ENCODE peak calls at places on chromosome 5, in six cellular contexts. D is H1, C is H9, Q is neuronal stem cell, X is IMR-90, O is trophoblast cell. P is an unnamed sample.
A peak's percentile ranks its signal among the peaks of the same experiment; 100 is the strongest.

GRCh38 chr5:31768784-31769183 is 129.9 kb downstream of the PDZD2 start:
- DNase-seq in D (no peak), O (no peak), X (no peak), C (no peak), Q (no peak), P (no peak)

GRCh38 chr5:154603978-154604679 is 126.1 kb upstream of the HAND1 start:
- DNase-seq in O (peak; percentile 71), D (peak; percentile 57), Q (no peak), X (peak; percentile 16), C (peak; percentile 46), P (peak; percentile 58)

GRCh38 chr5:159826351-159827222 is 89.7 kb upstream of the ADRA1B start:
- DNase-seq in X (peak; percentile 81), D (no peak), O (no peak), Q (no peak), C (peak; percentile 40), P (peak; percentile 78)

GRCh38 chr5:170145462-170145861 is 39.8 kb downstream of the FOXI1 start:
- DNase-seq in D (peak; percentile 26), O (peak; percentile 19), C (no peak), X (no peak), Q (no peak), P (no peak)

GRCh38 chr5:58458851-58459275 is 1.0 kb downstream of the PLK2 start:
- DNase-seq in C (no peak), X (no peak), O (peak; percentile 26), D (no peak), Q (no peak), P (no peak)

GRCh38 chr5:92909545-92909962 is 671.5 kb downstream of the NR2F1-AS1 start:
- DNase-seq in X (peak; percentile 11), Q (peak; percentile 63), D (peak; percentile 65), O (no peak), C (peak; percentile 60), P (peak; percentile 33)

GRCh38 chr5:122384612-122385180 is 72.7 kb downstream of the SNCAIP start:
- DNase-seq in D (no peak), Q (no peak), O (no peak), C (no peak), X (no peak), P (no peak)

GRCh38 chr5:81202652-81203051 is 30.5 kb upstream of the CKMT2 start:
- DNase-seq in D (no peak), C (no peak), O (no peak), Q (no peak), X (peak; percentile 14), P (no peak)

GRCh38 chr5:44536650-44537260 is 147.5 kb upstream of the FGF10 start:
- DNase-seq in D (peak; percentile 65), Q (peak; percentile 12), C (peak; percentile 39), O (peak; percentile 58), X (peak; percentile 17), P (peak; percentile 33)

GRCh38 chr5:14532180-14532579 is 49.4 kb upstream of the OTULINL start:
- DNase-seq in Q (no peak), X (no peak), C (no peak), D (no peak), O (no peak), P (no peak)

GRCh38 chr5:148408092-148408491 is 24.3 kb downstream of the FBXO38 start:
- DNase-seq in O (no peak), D (no peak), C (no peak), X (peak; percentile 54), Q (no peak), P (no peak)

GRCh38 chr5:33046091-33046490 is 335.0 kb downstream of the NPR3 start:
- DNase-seq in X (no peak), D (no peak), C (no peak), Q (no peak), O (no peak), P (peak; percentile 69)

GRCh38 chr5:33048315-33048714 is 337.2 kb downstream of the NPR3 start:
- DNase-seq in D (no peak), X (no peak), C (no peak), Q (no peak), O (no peak), P (no peak)

GRCh38 chr5:33041586-33041985 is 330.5 kb downstream of the NPR3 start:
- DNase-seq in X (no peak), C (no peak), Q (no peak), D (no peak), O (no peak), P (no peak)

GRCh38 chr5:33049298-33049697 is 338.2 kb downstream of the NPR3 start:
- DNase-seq in D (no peak), C (no peak), Q (no peak), X (no peak), O (no peak), P (no peak)

GRCh38 chr5:33043598-33043997 is 332.5 kb downstream of the NPR3 start:
- DNase-seq in C (no peak), O (no peak), Q (no peak), D (no peak), X (no peak), P (no peak)
- H3K14ac ChIP-seq in C (no peak overlapping the region), O (no peak overlapping the region), Q (no peak overlapping the region), D (no peak overlapping the region), X (peak overlapping the region; percentile 25), P (no peak overlapping the region)

DNA sequence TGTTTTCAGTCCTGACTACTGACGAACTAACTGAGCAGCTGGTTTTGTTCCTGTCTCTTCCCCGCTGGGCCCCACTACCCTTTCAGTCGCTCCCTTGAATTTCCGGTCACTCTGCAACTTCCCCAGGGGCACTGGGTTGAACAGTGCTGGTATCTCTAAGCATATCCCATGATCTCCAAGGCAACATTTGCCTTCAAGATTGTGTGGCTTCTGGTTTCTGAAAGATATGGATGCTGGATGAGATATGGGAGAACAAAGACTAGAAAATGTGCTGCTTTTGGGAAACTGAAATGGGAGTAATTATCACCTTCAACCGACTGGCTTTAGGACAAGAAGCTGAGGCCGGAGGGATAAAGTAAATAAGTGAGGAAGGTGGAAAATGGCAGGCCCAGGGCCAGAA is 258.2 kb upstream of the PIK3R1 start:
- DNase-seq in Q (no peak), D (no peak), O (no peak), X (no peak), C (no peak), P (no peak)
- H2BK5ac ChIP-seq in Q (no peak overlapping the region), D (no peak overlapping the region), O (no peak overlapping the region), X (no peak overlapping the region), C (no peak overlapping the region), P (no peak overlapping the region)

GRCh38 chr5:6791031-6791577 is 77.9 kb downstream of the TENT4A start:
- DNase-seq in Q (no peak), D (no peak), O (no peak), C (no peak), X (no peak), P (no peak)

GRCh38 chr5:6788956-6789649 is 75.9 kb downstream of the TENT4A start:
- DNase-seq in Q (no peak), C (no peak), X (no peak), O (peak; percentile 47), D (peak; percentile 68), P (no peak)

GRCh38 chr5:6788439-6788838 is 75.2 kb downstream of the TENT4A start:
- DNase-seq in Q (no peak), X (no peak), C (no peak), D (peak; percentile 13), O (peak; percentile 61), P (no peak)

GRCh38 chr5:6792376-6792775 is 79.1 kb downstream of the TENT4A start:
- DNase-seq in X (no peak), O (no peak), C (no peak), D (no peak), Q (no peak), P (no peak)

GRCh38 chr5:6790346-6790865 is 77.2 kb downstream of the TENT4A start:
- DNase-seq in Q (no peak), C (no peak), D (peak; percentile 16), X (no peak), O (no peak), P (no peak)
- H3K14ac ChIP-seq in Q (no peak overlapping the region), C (no peak overlapping the region), D (no peak overlapping the region), X (no peak overlapping the region), O (no peak overlapping the region), P (no peak overlapping the region)

GRCh38 chr5:119896851-119897536 is 267.6 kb downstream of the FAM170A start:
- DNase-seq in X (no peak), C (no peak), Q (no peak), O (no peak), D (no peak), P (no peak)
- H2BK5ac ChIP-seq in X (no peak overlapping the region), C (no peak overlapping the region), Q (no peak overlapping the region), O (no peak overlapping the region), D (no peak overlapping the region), P (no peak overlapping the region)

DNA sequence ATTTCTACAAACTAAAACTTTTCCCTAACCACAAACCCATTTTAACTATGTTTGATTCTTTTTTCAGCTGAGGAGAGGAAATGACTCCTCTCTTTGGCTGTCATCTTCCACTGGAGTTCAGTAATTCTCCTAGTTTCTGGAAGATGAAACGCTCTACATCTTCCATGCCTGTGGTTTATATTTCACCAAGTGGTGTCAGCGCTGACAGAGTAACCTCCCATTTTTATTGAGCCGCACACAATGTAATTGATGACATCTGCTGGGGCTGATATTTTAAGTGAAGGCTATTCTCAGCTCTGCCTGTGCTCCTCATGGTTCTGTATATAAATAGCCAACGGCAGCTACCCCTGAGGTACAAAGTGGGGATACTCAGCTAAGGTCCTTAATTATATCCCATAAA is 234.6 kb downstream of the SPOCK1 start:
- DNase-seq in X (peak; percentile 57), C (no peak), Q (no peak), D (no peak), O (no peak), P (peak; percentile 30)
- H3K14ac ChIP-seq in X (no peak overlapping the region), C (no peak overlapping the region), Q (no peak overlapping the region), D (no peak overlapping the region), O (no peak overlapping the region), P (no peak overlapping the region)

GRCh38 chr5:68269820-68270219 is 54.3 kb downstream of the PIK3R1 start:
- DNase-seq in C (no peak), D (no peak), O (no peak), Q (no peak), X (no peak), P (no peak)
- H2BK5ac ChIP-seq in C (no peak overlapping the region), D (no peak overlapping the region), O (no peak overlapping the region), Q (no peak overlapping the region), X (no peak overlapping the region), P (no peak overlapping the region)

GRCh38 chr5:130743091-130743490 is 422.0 kb downstream of the HINT1 start:
- DNase-seq in Q (no peak), X (no peak), C (no peak), O (no peak), D (no peak), P (no peak)

GRCh38 chr5:130740047-130740569 is 424.9 kb downstream of the HINT1 start:
- DNase-seq in Q (no peak), C (no peak), X (no peak), O (no peak), D (no peak), P (no peak)
- H3K14ac ChIP-seq in Q (no peak overlapping the region), C (no peak overlapping the region), X (no peak overlapping the region), O (no peak overlapping the region), D (no peak overlapping the region), P (no peak overlapping the region)

GRCh38 chr5:111585291-111585690 is 73.0 kb upstream of the STARD4 start:
- DNase-seq in O (no peak), D (no peak), C (no peak), X (no peak), Q (no peak), P (peak; percentile 36)
- H2BK5ac ChIP-seq in O (no peak overlapping the region), D (no peak overlapping the region), C (no peak overlapping the region), X (no peak overlapping the region), Q (no peak overlapping the region), P (no peak overlapping the region)

GRCh38 chr5:126268697-126269315 is 154.4 kb upstream of the GRAMD2B start:
- DNase-seq in X (no peak), C (no peak), O (no peak), D (no peak), Q (no peak), P (no peak)
- H3K14ac ChIP-seq in X (no peak overlapping the region), C (no peak overlapping the region), O (no peak overlapping the region), D (no peak overlapping the region), Q (no peak overlapping the region), P (no peak overlapping the region)

P was measured in mesenchymal stem cell.